ENCODE peak calls at places on chromosome 19, in seven cellular contexts. B is ovary; H is neuronal stem cell; W is CD8-positive, alpha-beta T cell; D is AG04449; X is body of pancreas; S is GM23338. M is an unnamed sample.

GRCh38 chr19:15241259-15241658 is 9.0 kb upstream of the EPHX3 start:
- DNase-seq in B (no peak), H (no peak), W (no peak), D (no peak), X (no peak), S (no peak), M (no peak)

GRCh38 chr19:40422428-40423226 is 3.2 kb downstream of the SERTAD1 start:
- DNase-seq in B (no peak), H (no peak), W (no peak), D (no peak), X (no peak), S (no peak), M (no peak)

GRCh38 chr19:5978606-5979552 is 939 bp upstream of the RANBP3 start:
- DNase-seq in B (no peak), H (no peak), W (no peak), D (no peak), X (no peak), S (no peak), M (no peak)

GRCh38 chr19:11288349-11288748 is 7.6 kb upstream of the TSPAN16 start:
- DNase-seq in B (no peak), H (no peak), W (no peak), D (no peak), X (peak), S (peak), M (no peak)

GRCh38 chr19:44498988-44499387 is 1.3 kb downstream of the ZNF180 start:
- DNase-seq in B (peak), H (no peak), W (no peak), D (no peak), X (no peak), S (no peak), M (no peak)

GRCh38 chr19:23273594-23274412 is 23.6 kb upstream of the ZNF724 start:
- DNase-seq in B (peak), H (peak), W (peak), D (peak), X (peak), S (peak), M (peak)

GRCh38 chr19:16801599-16801998 is 27.6 kb upstream of the SIN3B start:
- DNase-seq in B (no peak), H (no peak), W (no peak), D (no peak), X (no peak), S (no peak), M (peak)

GRCh38 chr19:5958851-5959122 is 19.2 kb downstream of the RANBP3 start:
- DNase-seq in B (no peak), H (no peak), W (no peak), D (no peak), X (no peak), S (no peak), M (no peak)

GRCh38 chr19:16896098-16896912 is 7.5 kb downstream of the F2RL3 start:
- DNase-seq in B (peak), H (peak), W (no peak), D (no peak), X (no peak), S (peak), M (no peak)

GRCh38 chr19:16447015-16447384 is 24.8 kb downstream of the EPS15L1 start:
- DNase-seq in B (peak), H (no peak), W (peak), D (peak), X (peak), S (no peak), M (peak)

GRCh38 chr19:15680923-15681322 is 8.0 kb downstream of the CYP4F12 start:
- DNase-seq in B (no peak), H (no peak), W (no peak), D (no peak), X (no peak), S (no peak), M (no peak)

GRCh38 chr19:674282-675151 is 1.7 kb upstream of the FSTL3 start:
- DNase-seq in B (peak), H (no peak), W (no peak), D (no peak), X (no peak), S (no peak), M (no peak)

GRCh38 chr19:21094347-21095025 is 12.5 kb downstream of the ZNF714 start:
- DNase-seq in B (no peak), H (no peak), W (no peak), D (no peak), X (no peak), S (no peak), M (no peak)
- H3K4me3 ChIP-seq in B (no peak), H (no peak), W (no peak), D (no peak), X (no peak), S (no peak), M (no peak)

DNA sequence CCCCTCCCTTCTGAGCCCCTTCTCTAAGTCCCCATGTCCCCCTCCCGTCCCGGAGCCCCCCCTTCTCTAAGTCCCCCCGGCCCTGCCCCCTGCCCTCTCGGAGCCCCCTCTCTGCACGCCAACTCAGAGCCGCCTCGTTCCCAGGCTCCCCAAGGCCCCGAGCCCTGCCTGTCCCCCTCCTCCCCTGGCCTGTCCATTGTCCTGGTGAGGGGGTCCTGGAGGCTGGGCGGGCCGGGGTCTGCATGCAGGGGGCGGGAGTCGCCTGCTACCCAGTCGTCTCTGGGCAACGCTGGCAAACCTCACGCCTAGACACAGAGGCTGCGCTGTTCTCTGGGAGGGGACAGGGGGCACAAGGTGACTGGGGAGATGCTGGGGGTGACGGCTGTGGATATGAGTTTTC is 39.2 kb upstream of the SEMA6B start:
- DNase-seq in B (no peak), H (no peak), W (no peak), D (no peak), X (no peak), S (peak), M (no peak)
- H3K4me3 ChIP-seq in B (no peak), H (peak), W (no peak), D (no peak), X (no peak), S (peak), M (no peak)

GRCh38 chr19:35248310-35249145 is at the start of gene LSR:
- DNase-seq in B (peak), H (peak), W (peak), D (no peak), X (peak), S (peak), M (no peak)

GRCh38 chr19:35247526-35248309 is 1.1 kb upstream of the LSR start:
- DNase-seq in B (peak), H (peak), W (peak), D (no peak), X (peak), S (peak), M (no peak)

GRCh38 chr19:35249146-35249847 is 495 bp downstream of the LSR start:
- DNase-seq in B (no peak), H (no peak), W (no peak), D (no peak), X (peak), S (no peak), M (no peak)

GRCh38 chr19:35251456-35251855 is 2.7 kb downstream of the LSR start:
- DNase-seq in B (no peak), H (no peak), W (no peak), D (no peak), X (no peak), S (no peak), M (no peak)

DNA sequence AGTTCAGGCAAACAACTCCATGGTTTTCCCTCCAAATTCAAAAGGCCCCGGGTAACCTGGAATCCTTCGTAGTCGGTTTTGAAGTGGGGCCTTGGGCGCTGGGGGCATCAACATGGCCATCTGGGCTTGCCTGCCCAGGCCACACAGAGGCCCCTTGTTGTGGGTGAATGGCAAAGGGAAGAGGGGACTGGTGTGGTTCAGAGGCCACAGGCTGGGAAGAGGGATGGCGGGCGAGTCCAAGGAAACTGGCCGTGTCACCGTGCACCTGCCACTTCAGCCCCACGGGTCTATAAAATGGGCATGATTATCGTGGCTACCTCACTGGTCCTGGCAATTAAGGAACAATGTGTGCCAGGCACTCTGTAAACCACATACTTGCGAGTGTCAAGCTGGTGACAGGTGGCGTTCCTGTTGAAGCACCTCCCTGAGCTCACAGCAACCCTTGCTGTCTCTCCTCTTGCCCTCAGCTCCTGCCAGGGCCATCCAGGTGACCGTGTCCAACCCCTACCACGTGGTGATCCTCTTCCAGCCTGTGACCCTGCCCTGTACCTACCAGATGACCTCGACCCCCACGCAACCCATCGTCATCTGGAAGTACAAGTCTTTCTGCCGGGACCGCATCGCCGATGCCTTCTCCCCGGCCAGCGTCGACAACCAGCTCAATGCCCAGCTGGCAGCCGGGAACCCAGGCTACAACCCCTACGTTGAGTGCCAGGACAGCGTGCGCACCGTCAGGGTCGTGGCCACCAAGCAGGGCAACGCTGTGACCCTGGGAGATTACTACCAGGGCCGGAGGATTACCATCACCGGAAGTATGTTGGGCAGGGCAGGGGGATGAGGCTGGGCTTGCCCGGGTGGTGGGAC is 1.3 kb downstream of the LSR start:
- DNase-seq in B (no peak), H (no peak), W (no peak), D (no peak), X (no peak), S (no peak), M (no peak)
- H3K4me3 ChIP-seq in B (peak), H (peak), W (peak), D (no peak), X (no peak), S (peak), M (no peak)

DNA sequence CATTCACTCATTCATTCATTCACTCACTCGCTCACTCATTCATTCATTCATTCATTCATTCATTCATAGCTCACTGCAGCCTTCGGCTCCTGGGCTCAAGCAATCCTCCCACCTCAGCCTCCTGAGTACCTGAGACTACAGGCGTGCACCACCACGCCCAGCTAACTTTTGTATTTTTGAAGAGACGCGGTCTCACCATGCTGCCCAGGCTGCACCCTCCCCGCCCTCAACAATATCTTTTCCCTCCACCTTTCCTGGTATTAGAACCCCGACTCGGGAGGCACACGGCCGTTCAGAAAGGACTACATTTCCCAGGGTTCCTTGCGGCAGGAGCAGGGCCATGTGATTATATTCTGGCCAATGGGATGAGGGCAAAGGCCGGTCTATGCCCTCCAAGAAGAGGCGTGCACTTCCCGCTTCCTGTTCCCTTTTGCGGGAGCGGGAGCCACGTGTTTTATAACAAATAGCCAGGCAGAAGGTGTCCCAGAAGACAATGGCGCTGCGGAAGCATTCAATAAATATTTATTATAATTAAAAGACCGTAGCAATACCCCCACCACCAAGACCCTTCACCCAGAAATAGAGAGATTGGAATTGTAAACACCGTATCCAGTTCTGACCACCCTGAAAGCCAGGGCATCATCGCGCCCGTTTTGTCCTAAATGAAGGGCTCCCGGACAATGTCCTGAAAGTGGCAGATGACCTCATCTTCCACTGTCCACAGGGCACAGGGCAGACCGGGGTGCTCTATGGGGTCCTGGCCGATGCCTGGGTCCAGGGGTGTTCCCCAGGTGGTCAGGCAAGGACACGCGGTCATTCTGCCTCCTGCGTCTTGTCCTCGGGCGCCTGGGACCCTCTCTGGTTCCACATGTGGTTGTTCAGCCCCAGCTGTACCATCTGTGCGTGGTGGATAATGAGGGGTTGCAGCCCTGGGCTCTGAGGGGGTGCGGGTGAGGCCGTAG is 15.8 kb downstream of the TICAM1 start:
- DNase-seq in B (peak), H (peak), W (peak), D (no peak), X (peak), S (peak), M (peak)
- H3K4me3 ChIP-seq in B (no peak), H (no peak), W (peak), D (no peak), X (no peak), S (no peak), M (peak)

DNA sequence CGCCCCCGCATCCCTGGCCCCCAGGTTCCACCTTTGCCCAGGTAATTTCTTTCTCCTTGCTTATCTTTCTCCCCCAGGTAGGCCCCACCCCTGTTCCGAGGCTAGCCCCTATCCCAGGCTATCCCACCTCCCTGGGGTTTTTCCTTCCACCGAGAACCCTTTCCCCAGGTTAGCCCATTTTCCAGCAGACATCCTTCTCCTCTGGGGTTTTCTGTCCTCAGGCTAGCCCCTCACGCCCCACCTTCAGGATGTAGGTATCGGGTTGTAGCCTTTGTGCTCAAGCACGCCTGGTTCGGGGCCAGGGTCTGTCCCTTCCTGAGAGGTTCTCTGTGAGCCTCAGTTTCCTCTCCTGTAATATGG is 835 bp downstream of the FSD1 start:
- DNase-seq in B (no peak), H (no peak), W (no peak), D (no peak), X (no peak), S (peak), M (no peak)
- H3K4me3 ChIP-seq in B (no peak), H (peak), W (no peak), D (peak), X (no peak), S (peak), M (peak)

GRCh38 chr19:38285567-38285966 is 18.5 kb upstream of the C19orf33 start:
- DNase-seq in B (no peak), H (no peak), W (no peak), D (peak), X (no peak), S (no peak), M (no peak)
- H3K4me3 ChIP-seq in B (no peak), H (no peak), W (no peak), D (no peak), X (no peak), S (no peak), M (no peak)

DNA sequence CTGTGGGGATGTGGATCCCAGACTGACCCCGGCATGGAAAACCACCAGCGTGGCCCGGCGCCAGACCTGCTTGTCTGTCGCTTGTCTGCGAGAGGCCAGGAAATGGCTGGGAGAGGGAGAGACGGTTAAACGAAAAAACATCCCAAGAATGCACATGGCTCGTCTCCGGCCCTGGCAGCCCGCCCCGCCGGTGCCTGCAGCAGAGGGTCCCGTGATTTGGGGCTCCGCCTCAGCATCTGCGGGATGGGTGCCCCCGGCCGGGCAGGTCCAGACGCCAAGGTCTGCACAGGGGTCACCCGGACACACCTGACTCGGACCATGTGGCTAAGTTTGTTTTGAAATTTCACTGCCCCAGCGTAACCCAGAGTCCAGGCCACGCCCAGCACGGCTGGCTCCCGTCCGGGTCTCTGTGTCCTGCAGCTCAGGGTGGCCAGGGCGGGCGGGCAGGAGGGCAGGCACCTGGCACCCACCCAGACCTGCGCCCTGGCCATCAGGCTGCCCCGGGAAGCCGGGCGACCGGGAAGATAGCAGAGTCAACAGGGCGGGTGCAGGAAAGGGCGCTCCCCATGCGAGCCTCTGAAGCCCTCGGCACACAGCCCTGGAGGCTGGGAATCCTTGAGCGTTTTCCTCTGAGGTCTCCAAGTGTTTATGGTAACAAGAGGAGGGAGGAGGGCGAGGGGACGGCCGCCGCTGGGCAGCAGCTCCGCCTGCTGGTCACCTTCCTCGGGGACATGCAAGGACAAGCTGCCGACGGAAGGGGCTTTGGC is 103.2 kb downstream of the GADD45B start:
- DNase-seq in B (peak), H (peak), W (peak), D (peak), X (peak), S (peak), M (peak)
- H3K4me3 ChIP-seq in B (peak), H (peak), W (peak), D (peak), X (no peak), S (peak), M (peak)

DNA sequence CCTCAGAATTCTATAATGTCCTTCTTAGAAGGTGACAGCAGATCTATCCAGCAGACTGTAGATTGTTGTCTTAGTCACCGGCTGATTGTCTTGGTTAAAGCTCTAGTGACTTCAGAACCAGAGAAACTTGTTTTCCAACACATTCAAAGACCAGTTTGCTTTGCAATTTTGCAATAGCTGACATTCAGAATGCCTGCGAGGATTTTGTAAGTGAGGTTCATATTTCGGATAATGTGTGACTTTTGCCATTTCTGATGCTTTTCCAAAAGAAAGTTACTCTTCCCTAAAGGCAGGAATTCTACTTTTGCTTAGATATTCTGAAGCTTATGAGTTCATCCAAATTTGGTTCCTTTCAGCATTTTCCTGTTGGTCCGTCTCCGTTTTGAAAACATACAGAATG is 13.2 kb downstream of the SPINT2 start:
- DNase-seq in B (no peak), H (no peak), W (no peak), D (no peak), X (no peak), S (no peak), M (no peak)
- H3K4me3 ChIP-seq in B (no peak), H (no peak), W (no peak), D (no peak), X (no peak), S (no peak), M (no peak)

DNA sequence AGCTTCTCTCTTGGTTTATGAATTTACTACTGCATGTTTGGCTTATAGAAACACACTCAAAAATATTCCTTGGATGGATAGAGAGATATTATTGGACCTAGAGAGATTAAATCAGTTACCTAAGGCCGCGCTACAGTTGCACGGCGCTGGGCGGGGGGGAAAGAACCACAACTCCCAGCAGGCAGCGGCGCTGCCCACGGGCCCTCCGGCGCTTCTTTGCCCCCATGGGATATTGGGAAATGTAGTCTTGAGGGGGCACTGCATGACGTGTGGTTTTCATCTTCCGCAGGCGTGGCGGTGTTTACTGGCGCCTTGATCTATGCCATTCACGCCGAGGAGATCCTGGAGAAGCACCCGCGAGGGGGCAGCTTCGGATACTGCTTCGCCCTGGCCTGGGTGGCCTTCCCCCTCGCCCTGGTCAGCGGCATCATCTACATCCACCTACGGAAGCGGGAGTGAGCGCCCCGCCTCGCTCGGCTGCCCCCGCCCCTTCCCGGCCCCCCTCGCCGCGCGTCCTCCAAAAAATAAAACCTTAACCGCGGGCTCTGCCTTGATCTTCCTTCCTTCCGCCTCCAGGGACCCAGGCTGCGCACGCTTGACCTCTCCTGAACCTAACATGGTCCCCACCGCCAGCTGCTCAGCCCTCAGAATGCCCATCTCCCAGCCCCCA is 4.8 kb downstream of the EMP3 start:
- DNase-seq in B (peak), H (peak), W (peak), D (no peak), X (peak), S (peak), M (no peak)
- H3K4me3 ChIP-seq in B (peak), H (peak), W (peak), D (no peak), X (peak), S (peak), M (no peak)

GRCh38 chr19:55085923-55086715 is 10.4 kb downstream of the EPS8L1 start:
- DNase-seq in B (peak), H (no peak), W (no peak), D (no peak), X (no peak), S (peak), M (no peak)
- H3K4me3 ChIP-seq in B (peak), H (peak), W (no peak), D (peak), X (no peak), S (peak), M (peak)

M was measured in skeletal muscle cell.